ENCODE peak calls at places on chromosomes 16 and 17, in eight cellular contexts. One of them, this sample, is unnamed. For H3K27me3 and H3K4me1, the result is how much of the 10 kb centered on the place peaks cover.

GRCh38 chr17:18181358-18181757 is 2.3 kb upstream of the ALKBH5 start:
- DNase-seq in adrenal gland: no peak
- DNase-seq in SK-N-SH: no peak
- DNase-seq in PC-9: no peak
- DNase-seq in gastrocnemius medialis: no peak
- DNase-seq in trophoblast cell: no peak
- DNase-seq in uterus: peak
- DNase-seq in stomach: no peak
- DNase-seq in this sample: peak

GRCh38 chr16:17072104-17072503 is 398.7 kb downstream of the XYLT1 start:
- DNase-seq in adrenal gland: no peak
- DNase-seq in SK-N-SH: no peak
- DNase-seq in PC-9: no peak
- DNase-seq in gastrocnemius medialis: no peak
- DNase-seq in trophoblast cell: peak
- DNase-seq in uterus: no peak
- DNase-seq in stomach: no peak
- DNase-seq in this sample: no peak

GRCh38 chr17:71342726-71343125 is 778.1 kb upstream of the SOX9 start:
- DNase-seq in adrenal gland: no peak
- DNase-seq in SK-N-SH: no peak
- DNase-seq in PC-9: no peak
- DNase-seq in gastrocnemius medialis: no peak
- DNase-seq in trophoblast cell: no peak
- DNase-seq in uterus: no peak
- DNase-seq in stomach: no peak
- DNase-seq in this sample: no peak

GRCh38 chr17:81435636-81436293 is 40.5 kb downstream of the BAHCC1 start:
- DNase-seq in adrenal gland: no peak
- DNase-seq in SK-N-SH: no peak
- DNase-seq in PC-9: no peak
- DNase-seq in gastrocnemius medialis: no peak
- DNase-seq in trophoblast cell: no peak
- DNase-seq in uterus: no peak
- DNase-seq in stomach: no peak
- DNase-seq in this sample: no peak

GRCh38 chr17:37710344-37710886 is 34.4 kb downstream of the HNF1B start:
- DNase-seq in adrenal gland: no peak
- DNase-seq in SK-N-SH: peak
- DNase-seq in PC-9: peak
- DNase-seq in gastrocnemius medialis: no peak
- DNase-seq in trophoblast cell: peak
- DNase-seq in uterus: no peak
- DNase-seq in stomach: peak
- DNase-seq in this sample: peak

GRCh38 chr17:4998027-4998665 is 396 bp downstream of the KIF1C start:
- DNase-seq in adrenal gland: peak
- DNase-seq in SK-N-SH: peak
- DNase-seq in PC-9: no peak
- DNase-seq in gastrocnemius medialis: peak
- DNase-seq in trophoblast cell: peak
- DNase-seq in uterus: peak
- DNase-seq in stomach: peak
- DNase-seq in this sample: peak

GRCh38 chr16:65991149-65991701 is 375.3 kb upstream of the CDH5 start:
- DNase-seq in adrenal gland: no peak
- DNase-seq in SK-N-SH: no peak
- DNase-seq in PC-9: no peak
- DNase-seq in gastrocnemius medialis: no peak
- DNase-seq in trophoblast cell: no peak
- DNase-seq in uterus: no peak
- DNase-seq in stomach: no peak
- DNase-seq in this sample: no peak

GRCh38 chr17:44830359-44831269 is 527 bp upstream of the GJC1 start:
- DNase-seq in adrenal gland: no peak
- DNase-seq in SK-N-SH: no peak
- DNase-seq in PC-9: peak
- DNase-seq in gastrocnemius medialis: no peak
- DNase-seq in trophoblast cell: peak
- DNase-seq in uterus: peak
- DNase-seq in stomach: no peak
- DNase-seq in this sample: peak

GRCh38 chr16:90015586-90016338 is 3.5 kb downstream of the DBNDD1 start:
- DNase-seq in adrenal gland: no peak
- DNase-seq in SK-N-SH: no peak
- DNase-seq in PC-9: no peak
- DNase-seq in gastrocnemius medialis: no peak
- DNase-seq in trophoblast cell: no peak
- DNase-seq in uterus: no peak
- DNase-seq in stomach: no peak
- DNase-seq in this sample: no peak

GRCh38 chr17:3976675-3977171 is 12.5 kb upstream of the ATP2A3 start:
- DNase-seq in adrenal gland: peak
- DNase-seq in SK-N-SH: peak
- DNase-seq in PC-9: peak
- DNase-seq in gastrocnemius medialis: peak
- DNase-seq in trophoblast cell: no peak
- DNase-seq in uterus: peak
- DNase-seq in stomach: peak
- DNase-seq in this sample: no peak

GRCh38 chr17:52149626-52150025 is 8.9 kb downstream of the CA10 start:
- DNase-seq in adrenal gland: no peak
- DNase-seq in SK-N-SH: no peak
- DNase-seq in PC-9: no peak
- DNase-seq in gastrocnemius medialis: no peak
- DNase-seq in trophoblast cell: no peak
- DNase-seq in uterus: no peak
- DNase-seq in stomach: no peak
- DNase-seq in this sample: no peak

GRCh38 chr16:30032083-30032819 is 1.2 kb upstream of the TLCD3B start:
- DNase-seq in adrenal gland: peak
- DNase-seq in SK-N-SH: peak
- DNase-seq in PC-9: peak
- DNase-seq in gastrocnemius medialis: no peak
- DNase-seq in trophoblast cell: peak
- DNase-seq in uterus: no peak
- DNase-seq in stomach: peak
- DNase-seq in this sample: peak

GRCh38 chr16:54361813-54362212 is 75.2 kb upstream of the IRX3 start:
- DNase-seq in adrenal gland: no peak
- DNase-seq in SK-N-SH: peak
- DNase-seq in PC-9: no peak
- DNase-seq in gastrocnemius medialis: no peak
- DNase-seq in trophoblast cell: no peak
- DNase-seq in uterus: no peak
- DNase-seq in stomach: no peak
- DNase-seq in this sample: no peak

GRCh38 chr16:23869052-23869451 is 33.3 kb downstream of the PRKCB start:
- DNase-seq in adrenal gland: no peak
- DNase-seq in SK-N-SH: no peak
- DNase-seq in PC-9: no peak
- DNase-seq in gastrocnemius medialis: no peak
- DNase-seq in trophoblast cell: no peak
- DNase-seq in uterus: no peak
- DNase-seq in stomach: no peak
- DNase-seq in this sample: no peak

GRCh38 chr17:35243459-35244204 is 760 bp downstream of the SLFN5 start:
- DNase-seq in adrenal gland: peak
- DNase-seq in SK-N-SH: peak
- DNase-seq in PC-9: peak
- DNase-seq in gastrocnemius medialis: peak
- DNase-seq in trophoblast cell: peak
- DNase-seq in uterus: peak
- DNase-seq in stomach: peak
- DNase-seq in this sample: peak

GRCh38 chr16:53768593-53768992 is 64.6 kb downstream of the FTO start:
- DNase-seq in adrenal gland: no peak
- DNase-seq in SK-N-SH: no peak
- DNase-seq in PC-9: peak
- DNase-seq in gastrocnemius medialis: no peak
- DNase-seq in trophoblast cell: no peak
- DNase-seq in uterus: no peak
- DNase-seq in stomach: no peak
- DNase-seq in this sample: peak

GRCh38 chr17:45848868-45849535 is 4.3 kb downstream of the SPPL2C start:
- DNase-seq in adrenal gland: no peak
- DNase-seq in SK-N-SH: peak
- DNase-seq in PC-9: no peak
- DNase-seq in gastrocnemius medialis: peak
- DNase-seq in trophoblast cell: no peak
- DNase-seq in uterus: no peak
- DNase-seq in stomach: no peak
- DNase-seq in this sample: no peak

GRCh38 chr17:8095361-8095760 is 7.8 kb upstream of the ALOX12B start:
- DNase-seq in adrenal gland: no peak
- DNase-seq in SK-N-SH: no peak
- DNase-seq in PC-9: no peak
- DNase-seq in gastrocnemius medialis: no peak
- DNase-seq in trophoblast cell: no peak
- DNase-seq in uterus: no peak
- DNase-seq in stomach: no peak
- DNase-seq in this sample: no peak

GRCh38 chr17:3710951-3711383 is 12.7 kb upstream of the HASPIN start:
- DNase-seq in adrenal gland: no peak
- DNase-seq in SK-N-SH: no peak
- DNase-seq in PC-9: peak
- DNase-seq in gastrocnemius medialis: no peak
- DNase-seq in trophoblast cell: peak
- DNase-seq in uterus: no peak
- DNase-seq in stomach: no peak
- DNase-seq in this sample: peak

GRCh38 chr17:3754458-3755334 is 31.0 kb downstream of the HASPIN start:
- DNase-seq in adrenal gland: peak
- DNase-seq in SK-N-SH: peak
- DNase-seq in PC-9: peak
- DNase-seq in gastrocnemius medialis: no peak
- DNase-seq in trophoblast cell: peak
- DNase-seq in uterus: no peak
- DNase-seq in stomach: peak
- DNase-seq in this sample: no peak

GRCh38 chr16:380837-381787 is 666 bp downstream of the PGAP6 start:
- DNase-seq in adrenal gland: no peak
- DNase-seq in SK-N-SH: peak
- DNase-seq in PC-9: no peak
- DNase-seq in gastrocnemius medialis: no peak
- DNase-seq in trophoblast cell: peak
- DNase-seq in uterus: no peak
- DNase-seq in stomach: no peak
- DNase-seq in this sample: no peak

GRCh38 chr16:7363397-7364053 is 30.9 kb downstream of the RBFOX1 start:
- DNase-seq in adrenal gland: peak
- DNase-seq in SK-N-SH: peak
- DNase-seq in PC-9: no peak
- DNase-seq in gastrocnemius medialis: peak
- DNase-seq in trophoblast cell: no peak
- DNase-seq in uterus: no peak
- DNase-seq in stomach: peak
- DNase-seq in this sample: no peak

GRCh38 chr17:45170280-45170975 is 8.8 kb downstream of the HEXIM2 start:
- DNase-seq in adrenal gland: no peak
- DNase-seq in SK-N-SH: no peak
- DNase-seq in PC-9: no peak
- DNase-seq in gastrocnemius medialis: no peak
- DNase-seq in trophoblast cell: no peak
- DNase-seq in uterus: no peak
- DNase-seq in stomach: no peak
- DNase-seq in this sample: no peak

GRCh38 chr16:83968483-83968865 is 430 bp downstream of the NECAB2 start:
- DNase-seq in adrenal gland: no peak
- DNase-seq in SK-N-SH: peak
- DNase-seq in PC-9: no peak
- DNase-seq in gastrocnemius medialis: no peak
- DNase-seq in trophoblast cell: no peak
- DNase-seq in uterus: no peak
- DNase-seq in stomach: no peak
- DNase-seq in this sample: no peak

GRCh38 chr17:46875849-46876352 is 24.5 kb downstream of the WNT9B start:
- DNase-seq in adrenal gland: no peak
- DNase-seq in SK-N-SH: no peak
- DNase-seq in PC-9: no peak
- DNase-seq in gastrocnemius medialis: no peak
- DNase-seq in trophoblast cell: no peak
- DNase-seq in uterus: no peak
- DNase-seq in stomach: no peak
- DNase-seq in this sample: no peak

GRCh38 chr16:87664792-87665191 is 62.5 kb downstream of the JPH3 start:
- DNase-seq in adrenal gland: no peak
- DNase-seq in SK-N-SH: no peak
- DNase-seq in PC-9: no peak
- DNase-seq in gastrocnemius medialis: no peak
- DNase-seq in trophoblast cell: no peak
- DNase-seq in uterus: no peak
- DNase-seq in stomach: no peak
- DNase-seq in this sample: no peak
- H3K27me3 ChIP-seq in adrenal gland: under half
- H3K27me3 ChIP-seq in SK-N-SH: under half
- H3K27me3 ChIP-seq in PC-9: half or more
- H3K27me3 ChIP-seq in gastrocnemius medialis: under half
- H3K27me3 ChIP-seq in trophoblast cell: under half
- H3K27me3 ChIP-seq in uterus: under half
- H3K27me3 ChIP-seq in stomach: half or more
- H3K27me3 ChIP-seq in this sample: under half

DNA sequence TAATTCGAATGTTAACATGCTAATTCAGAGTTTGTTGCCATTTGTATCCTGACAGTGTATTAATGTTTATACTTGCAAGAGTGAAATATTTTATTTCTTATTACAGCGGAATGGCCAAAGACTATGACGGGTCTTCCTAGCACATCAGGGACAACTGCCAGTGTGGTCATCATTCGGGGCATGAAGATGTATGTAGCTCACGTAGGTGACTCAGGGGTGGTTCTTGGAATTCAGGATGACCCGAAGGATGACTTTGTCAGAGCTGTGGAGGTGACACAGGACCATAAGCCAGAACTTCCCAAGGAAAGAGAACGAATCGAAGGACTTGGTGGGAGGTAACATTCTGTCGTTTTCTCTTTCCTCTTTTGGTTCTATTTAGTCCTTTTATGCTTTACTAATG is 23.4 kb downstream of the PPM1D start:
- DNase-seq in adrenal gland: no peak
- DNase-seq in SK-N-SH: no peak
- DNase-seq in PC-9: no peak
- DNase-seq in gastrocnemius medialis: no peak
- DNase-seq in trophoblast cell: no peak
- DNase-seq in uterus: no peak
- DNase-seq in stomach: no peak
- DNase-seq in this sample: no peak
- H3K4me1 ChIP-seq in adrenal gland: under half
- H3K4me1 ChIP-seq in SK-N-SH: under half
- H3K4me1 ChIP-seq in PC-9: under half
- H3K4me1 ChIP-seq in gastrocnemius medialis: under half
- H3K4me1 ChIP-seq in trophoblast cell: under half
- H3K4me1 ChIP-seq in uterus: under half
- H3K4me1 ChIP-seq in stomach: under half
- H3K4me1 ChIP-seq in this sample: under half

GRCh38 chr16:1486551-1487390 is 2.0 kb downstream of the PTX4 start:
- DNase-seq in adrenal gland: no peak
- DNase-seq in SK-N-SH: no peak
- DNase-seq in PC-9: no peak
- DNase-seq in gastrocnemius medialis: no peak
- DNase-seq in trophoblast cell: no peak
- DNase-seq in uterus: no peak
- DNase-seq in stomach: no peak
- DNase-seq in this sample: no peak
- H3K27me3 ChIP-seq in adrenal gland: under half
- H3K27me3 ChIP-seq in SK-N-SH: under half
- H3K27me3 ChIP-seq in PC-9: under half
- H3K27me3 ChIP-seq in gastrocnemius medialis: under half
- H3K27me3 ChIP-seq in trophoblast cell: under half
- H3K27me3 ChIP-seq in uterus: under half
- H3K27me3 ChIP-seq in stomach: under half
- H3K27me3 ChIP-seq in this sample: under half

GRCh38 chr17:39674702-39675389 is 6.6 kb downstream of the PNMT start:
- DNase-seq in adrenal gland: no peak
- DNase-seq in SK-N-SH: no peak
- DNase-seq in PC-9: peak
- DNase-seq in gastrocnemius medialis: no peak
- DNase-seq in trophoblast cell: peak
- DNase-seq in uterus: no peak
- DNase-seq in stomach: peak
- DNase-seq in this sample: no peak
- H3K4me1 ChIP-seq in adrenal gland: under half
- H3K4me1 ChIP-seq in SK-N-SH: under half
- H3K4me1 ChIP-seq in PC-9: under half
- H3K4me1 ChIP-seq in gastrocnemius medialis: half or more
- H3K4me1 ChIP-seq in trophoblast cell: under half
- H3K4me1 ChIP-seq in uterus: under half
- H3K4me1 ChIP-seq in stomach: half or more
- H3K4me1 ChIP-seq in this sample: under half